ENCODE peak calls at places on chromosomes 6 and 20, in four cellular contexts. One of them, this sample, is unnamed.

GRCh38 chr20:53940356-53940694 is 130.1 kb downstream of the BCAS1 start:
- DNase-seq in mesothelial cell of epicardium: no peak
- DNase-seq in GF-D8: no peak
- DNase-seq in CD8-positive, alpha-beta T cell: no peak
- DNase-seq in this sample: no peak

GRCh38 chr6:81194374-81194773 is 558.1 kb downstream of the TENT5A start:
- DNase-seq in CD8-positive, alpha-beta T cell: no peak
- DNase-seq in GF-D8: no peak
- DNase-seq in mesothelial cell of epicardium: no peak
- DNase-seq in this sample: no peak

GRCh38 chr6:47258724-47259347 is 50.9 kb downstream of the TNFRSF21 start:
- DNase-seq in mesothelial cell of epicardium: no peak
- DNase-seq in CD8-positive, alpha-beta T cell: no peak
- DNase-seq in GF-D8: no peak
- DNase-seq in this sample: no peak

GRCh38 chr6:53301801-53302537 is 46.8 kb downstream of the ELOVL5 start:
- DNase-seq in CD8-positive, alpha-beta T cell: no peak
- DNase-seq in GF-D8: no peak
- DNase-seq in mesothelial cell of epicardium: no peak
- DNase-seq in this sample: no peak

GRCh38 chr20:12113468-12114371 is 196.0 kb downstream of the BTBD3 start:
- DNase-seq in CD8-positive, alpha-beta T cell: no peak
- DNase-seq in mesothelial cell of epicardium: no peak
- DNase-seq in GF-D8: no peak
- DNase-seq in this sample: no peak

GRCh38 chr6:28212510-28213212 is 12.4 kb upstream of the ZSCAN9 start:
- DNase-seq in CD8-positive, alpha-beta T cell: no peak
- DNase-seq in mesothelial cell of epicardium: peak
- DNase-seq in GF-D8: peak
- DNase-seq in this sample: no peak

GRCh38 chr6:82862543-82862942 is 203.1 kb downstream of the UBE3D start:
- DNase-seq in CD8-positive, alpha-beta T cell: no peak
- DNase-seq in GF-D8: no peak
- DNase-seq in mesothelial cell of epicardium: no peak
- DNase-seq in this sample: no peak

GRCh38 chr6:81767163-81768000 is 14.9 kb upstream of the TENT5A start:
- DNase-seq in CD8-positive, alpha-beta T cell: no peak
- DNase-seq in mesothelial cell of epicardium: no peak
- DNase-seq in GF-D8: no peak
- DNase-seq in this sample: no peak

GRCh38 chr6:89144358-89145041 is 1.4 kb upstream of the PM20D2 start:
- DNase-seq in GF-D8: peak
- DNase-seq in mesothelial cell of epicardium: no peak
- DNase-seq in CD8-positive, alpha-beta T cell: no peak
- DNase-seq in this sample: no peak

GRCh38 chr6:116447052-116447451 is 14.1 kb upstream of the CALHM6 start:
- DNase-seq in CD8-positive, alpha-beta T cell: no peak
- DNase-seq in GF-D8: no peak
- DNase-seq in mesothelial cell of epicardium: no peak
- DNase-seq in this sample: no peak

GRCh38 chr20:64216910-64217309 is 38.6 kb upstream of the PCMTD2 start:
- DNase-seq in GF-D8: no peak
- DNase-seq in CD8-positive, alpha-beta T cell: no peak
- DNase-seq in mesothelial cell of epicardium: no peak
- DNase-seq in this sample: no peak

GRCh38 chr6:54810182-54810581 is 36.4 kb upstream of the FAM83B start:
- DNase-seq in CD8-positive, alpha-beta T cell: no peak
- DNase-seq in GF-D8: no peak
- DNase-seq in mesothelial cell of epicardium: no peak
- DNase-seq in this sample: no peak

GRCh38 chr20:44133424-44133823 is 53.6 kb downstream of the JPH2 start:
- DNase-seq in GF-D8: no peak
- DNase-seq in CD8-positive, alpha-beta T cell: no peak
- DNase-seq in mesothelial cell of epicardium: no peak
- DNase-seq in this sample: no peak

GRCh38 chr6:92945799-92946198 is 473.6 kb downstream of the EPHA7 start:
- DNase-seq in GF-D8: no peak
- DNase-seq in mesothelial cell of epicardium: no peak
- DNase-seq in CD8-positive, alpha-beta T cell: no peak
- DNase-seq in this sample: no peak

GRCh38 chr6:159483259-159483658 is 209.8 kb downstream of the SOD2 start:
- DNase-seq in CD8-positive, alpha-beta T cell: no peak
- DNase-seq in mesothelial cell of epicardium: no peak
- DNase-seq in GF-D8: no peak
- DNase-seq in this sample: no peak

GRCh38 chr20:59446361-59446760 is 145.9 kb downstream of the EDN3 start:
- DNase-seq in CD8-positive, alpha-beta T cell: no peak
- DNase-seq in GF-D8: no peak
- DNase-seq in mesothelial cell of epicardium: no peak
- DNase-seq in this sample: no peak

GRCh38 chr20:3133156-3133555 is 26.5 kb downstream of the FASTKD5 start:
- DNase-seq in GF-D8: no peak
- DNase-seq in mesothelial cell of epicardium: no peak
- DNase-seq in CD8-positive, alpha-beta T cell: no peak
- DNase-seq in this sample: no peak

GRCh38 chr6:53869964-53870363 is 75.2 kb downstream of the LRRC1 start:
- DNase-seq in CD8-positive, alpha-beta T cell: no peak
- DNase-seq in GF-D8: no peak
- DNase-seq in mesothelial cell of epicardium: no peak
- DNase-seq in this sample: no peak

GRCh38 chr6:2875840-2876207 is 27.3 kb downstream of the SERPINB9 start:
- DNase-seq in GF-D8: no peak
- DNase-seq in CD8-positive, alpha-beta T cell: peak
- DNase-seq in mesothelial cell of epicardium: no peak
- DNase-seq in this sample: peak

GRCh38 chr6:110534731-110535164 is 58.3 kb upstream of the SLC22A16 start:
- DNase-seq in CD8-positive, alpha-beta T cell: no peak
- DNase-seq in mesothelial cell of epicardium: no peak
- DNase-seq in GF-D8: no peak
- DNase-seq in this sample: no peak

GRCh38 chr6:13907614-13908215 is 17.0 kb upstream of the RNF182 start:
- DNase-seq in GF-D8: no peak
- DNase-seq in mesothelial cell of epicardium: no peak
- DNase-seq in CD8-positive, alpha-beta T cell: no peak
- DNase-seq in this sample: no peak

GRCh38 chr20:22346716-22347115 is 237.7 kb downstream of the FOXA2 start:
- DNase-seq in CD8-positive, alpha-beta T cell: no peak
- DNase-seq in GF-D8: no peak
- DNase-seq in mesothelial cell of epicardium: no peak
- DNase-seq in this sample: no peak

GRCh38 chr6:150775804-150776203 is 89.7 kb upstream of the MTHFD1L start:
- DNase-seq in CD8-positive, alpha-beta T cell: no peak
- DNase-seq in mesothelial cell of epicardium: no peak
- DNase-seq in GF-D8: no peak
- DNase-seq in this sample: no peak

GRCh38 chr20:4281258-4282055 is 266.1 kb upstream of the RNF24 start:
- DNase-seq in mesothelial cell of epicardium: no peak
- DNase-seq in GF-D8: no peak
- DNase-seq in CD8-positive, alpha-beta T cell: no peak
- DNase-seq in this sample: no peak

GRCh38 chr6:121533321-121533841 is 97.9 kb downstream of the GJA1 start:
- DNase-seq in mesothelial cell of epicardium: no peak
- DNase-seq in CD8-positive, alpha-beta T cell: no peak
- DNase-seq in GF-D8: no peak
- DNase-seq in this sample: no peak

GRCh38 chr20:51382986-51383821 is 159.3 kb downstream of the NFATC2 start:
- DNase-seq in CD8-positive, alpha-beta T cell: no peak
- DNase-seq in mesothelial cell of epicardium: no peak
- DNase-seq in GF-D8: no peak
- DNase-seq in this sample: no peak

GRCh38 chr20:4919047-4919704 is 82.1 kb downstream of the SLC23A2 start:
- DNase-seq in mesothelial cell of epicardium: no peak
- DNase-seq in CD8-positive, alpha-beta T cell: no peak
- DNase-seq in GF-D8: no peak
- DNase-seq in this sample: no peak

GRCh38 chr20:1707588-1708449 is 50.2 kb upstream of the SIRPG start:
- DNase-seq in CD8-positive, alpha-beta T cell: no peak
- DNase-seq in mesothelial cell of epicardium: no peak
- DNase-seq in GF-D8: no peak
- DNase-seq in this sample: no peak

GRCh38 chr6:117272032-117272866 is 6.9 kb downstream of the VGLL2 start:
- DNase-seq in mesothelial cell of epicardium: no peak
- DNase-seq in CD8-positive, alpha-beta T cell: peak
- DNase-seq in GF-D8: no peak
- DNase-seq in this sample: no peak

GRCh38 chr6:15399651-15400470 is 154.0 kb downstream of the JARID2 start:
- DNase-seq in GF-D8: no peak
- DNase-seq in mesothelial cell of epicardium: peak
- DNase-seq in CD8-positive, alpha-beta T cell: no peak
- DNase-seq in this sample: no peak

GRCh38 chr20:14069796-14070195 is 74.5 kb downstream of the MACROD2 start:
- DNase-seq in mesothelial cell of epicardium: no peak
- DNase-seq in CD8-positive, alpha-beta T cell: no peak
- DNase-seq in GF-D8: no peak
- DNase-seq in this sample: no peak

GRCh38 chr6:111591370-111591900 is 14.2 kb downstream of the TRAF3IP2 start:
- DNase-seq in mesothelial cell of epicardium: no peak
- DNase-seq in GF-D8: peak
- DNase-seq in CD8-positive, alpha-beta T cell: no peak
- DNase-seq in this sample: no peak

GRCh38 chr6:138562691-138563090 is 63.4 kb upstream of the NHSL1 start:
- DNase-seq in mesothelial cell of epicardium: no peak
- DNase-seq in CD8-positive, alpha-beta T cell: no peak
- DNase-seq in GF-D8: no peak
- DNase-seq in this sample: no peak